ENCODE peak calls at places on chromosomes 13 and 19, in nine cellular contexts. Y is suprapubic skin, W is GM12878, D is esophagus muscularis mucosa, N is sigmoid colon, Z is transverse colon, X is stomach, K is K562, G is HepG2. E is an unnamed sample.

GRCh38 chr13:32297206-32297605 is 18.0 kb downstream of the ZAR1L start:
- DNase-seq in Y (no peak), W (no peak), D (no peak), N (no peak), Z (no peak), X (no peak), K (no peak), G (no peak), E (no peak)

GRCh38 chr13:42946927-42947326 is 45.1 kb downstream of the EPSTI1 start:
- DNase-seq in Y (no peak), W (no peak), D (no peak), N (no peak), Z (no peak), X (no peak), K (no peak), G (no peak), E (no peak)

GRCh38 chr13:31012285-31013024 is 80.0 kb downstream of the TEX26 start:
- DNase-seq in Y (no peak), W (no peak), D (no peak), N (no peak), Z (no peak), X (no peak), K (no peak), G (peak), E (no peak)

GRCh38 chr19:35716985-35717664 is 678 bp upstream of the KMT2B start:
- DNase-seq in Y (peak), W (peak), D (peak), N (peak), Z (peak), X (peak), K (peak), G (peak), E (peak)

GRCh38 chr19:14890616-14891379 is 4.9 kb upstream of the OR7A17 start:
- DNase-seq in Y (no peak), W (no peak), D (no peak), N (peak), Z (peak), X (no peak), K (peak), G (no peak), E (no peak)

GRCh38 chr13:41224113-41225110 is 30.0 kb upstream of the KBTBD7 start:
- DNase-seq in Y (no peak), W (no peak), D (no peak), N (no peak), Z (no peak), X (no peak), K (no peak), G (no peak), E (no peak)

GRCh38 chr19:16306728-16307402 is 17.8 kb upstream of the KLF2 start:
- DNase-seq in Y (no peak), W (no peak), D (no peak), N (no peak), Z (no peak), X (no peak), K (no peak), G (no peak), E (no peak)

GRCh38 chr19:5314012-5314906 is 26.4 kb downstream of the PTPRS start:
- DNase-seq in Y (no peak), W (no peak), D (no peak), N (no peak), Z (no peak), X (no peak), K (peak), G (peak), E (no peak)

GRCh38 chr13:110867380-110867779 is 47.5 kb downstream of the ANKRD10 start:
- DNase-seq in Y (no peak), W (no peak), D (no peak), N (no peak), Z (no peak), X (no peak), K (no peak), G (no peak), E (no peak)

GRCh38 chr13:41289463-41289881 is 21.6 kb upstream of the NAA16 start:
- DNase-seq in Y (no peak), W (no peak), D (no peak), N (no peak), Z (no peak), X (no peak), K (no peak), G (peak), E (no peak)

GRCh38 chr19:43751466-43752220 is 3.1 kb downstream of the SMG9 start:
- DNase-seq in Y (no peak), W (no peak), D (no peak), N (no peak), Z (no peak), X (no peak), K (no peak), G (no peak), E (no peak)

GRCh38 chr19:41604831-41605230 is 22.0 kb downstream of the CEACAM4 start:
- DNase-seq in Y (no peak), W (no peak), D (no peak), N (no peak), Z (no peak), X (no peak), K (no peak), G (no peak), E (no peak)

GRCh38 chr13:53064721-53065120 is 36.1 kb downstream of the OLFM4 start:
- DNase-seq in Y (no peak), W (no peak), D (peak), N (no peak), Z (no peak), X (no peak), K (no peak), G (no peak), E (no peak)

GRCh38 chr13:112055032-112055416 is 11.9 kb upstream of the SOX1 start:
- DNase-seq in Y (no peak), W (no peak), D (no peak), N (no peak), Z (no peak), X (no peak), K (no peak), G (no peak), E (no peak)

GRCh38 chr13:104140557-104140956 is 1074.3 kb upstream of the SLC10A2 start:
- DNase-seq in Y (no peak), W (no peak), D (no peak), N (no peak), Z (no peak), X (no peak), K (no peak), G (no peak), E (no peak)

GRCh38 chr13:95559100-95559499 is 6.6 kb downstream of the CLDN10 start:
- DNase-seq in Y (no peak), W (no peak), D (no peak), N (no peak), Z (no peak), X (no peak), K (no peak), G (no peak), E (no peak)

GRCh38 chr19:14686411-14686810 is 3.4 kb upstream of the ZNF333 start:
- DNase-seq in Y (no peak), W (no peak), D (no peak), N (no peak), Z (peak), X (no peak), K (no peak), G (peak), E (no peak)

GRCh38 chr19:30228113-30228725 is 144.0 kb upstream of the ZNF536 start:
- DNase-seq in Y (no peak), W (no peak), D (no peak), N (peak), Z (peak), X (no peak), K (no peak), G (no peak), E (no peak)

GRCh38 chr19:51564791-51565190 is 6.3 kb upstream of the ZNF175 start:
- DNase-seq in Y (no peak), W (no peak), D (no peak), N (no peak), Z (no peak), X (no peak), K (peak), G (no peak), E (no peak)

GRCh38 chr13:33676700-33677048 is 141.3 kb upstream of the RFC3 start:
- DNase-seq in Y (no peak), W (no peak), D (no peak), N (peak), Z (peak), X (peak), K (no peak), G (peak), E (no peak)

GRCh38 chr13:94483970-94484369 is 4.5 kb upstream of the DCT start:
- DNase-seq in Y (no peak), W (no peak), D (no peak), N (no peak), Z (no peak), X (no peak), K (no peak), G (no peak), E (no peak)

GRCh38 chr13:20394506-20394905 is 131.2 kb downstream of the CRYL1 start:
- DNase-seq in Y (no peak), W (no peak), D (no peak), N (no peak), Z (no peak), X (peak), K (no peak), G (no peak), E (no peak)
- TF ChIP-seq POLR2A in Y (no peak), W (no peak), D (no peak), N (no peak), Z (no peak), X (no peak), K (no peak), G (no peak), E (no peak)

GRCh38 chr13:39618546-39618945 is 15.6 kb upstream of the LHFPL6 start:
- DNase-seq in Y (no peak), W (no peak), D (no peak), N (no peak), Z (no peak), X (no peak), K (no peak), G (no peak), E (no peak)
- TF ChIP-seq POLR2AphosphoS5 in Y (no peak), W (no peak), D (no peak), N (no peak), Z (no peak), X (no peak), K (no peak), G (no peak), E (no peak)

GRCh38 chr13:65143920-65144319 is 2086.2 kb downstream of the PCDH9 start:
- DNase-seq in Y (no peak), W (no peak), D (no peak), N (no peak), Z (no peak), X (no peak), K (no peak), G (no peak), E (no peak)

GRCh38 chr13:65154661-65155447 is 2075.3 kb downstream of the PCDH9 start:
- DNase-seq in Y (no peak), W (peak), D (no peak), N (no peak), Z (no peak), X (no peak), K (no peak), G (no peak), E (no peak)

DNA sequence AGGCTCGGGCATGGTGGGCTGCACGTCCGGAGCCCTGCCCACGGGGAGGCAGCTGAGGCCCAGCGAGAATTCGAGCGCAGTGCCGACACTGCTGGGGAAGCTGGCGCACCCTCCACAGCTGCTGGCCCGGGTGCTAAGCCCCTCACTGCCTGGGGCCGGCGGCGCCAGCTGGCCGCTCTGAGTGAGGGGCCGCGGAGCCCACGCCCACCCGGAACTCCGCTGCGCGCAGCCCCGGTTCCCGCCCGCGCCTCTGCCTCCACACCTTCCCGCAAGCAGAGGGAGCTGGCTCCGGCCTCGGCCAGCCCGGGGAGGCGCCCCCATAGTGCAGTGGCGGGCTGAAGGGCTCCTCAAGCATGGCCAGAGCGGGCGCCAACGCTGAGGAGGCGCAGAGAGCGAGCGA is 2080.4 kb downstream of the PCDH9 start:
- DNase-seq in Y (no peak), W (no peak), D (no peak), N (no peak), Z (no peak), X (no peak), K (no peak), G (no peak), E (no peak)
- TF ChIP-seq EP300 in Y (no peak), W (no peak), D (no peak), N (no peak), Z (no peak), X (no peak), K (no peak), G (no peak), E (no peak)

DNA sequence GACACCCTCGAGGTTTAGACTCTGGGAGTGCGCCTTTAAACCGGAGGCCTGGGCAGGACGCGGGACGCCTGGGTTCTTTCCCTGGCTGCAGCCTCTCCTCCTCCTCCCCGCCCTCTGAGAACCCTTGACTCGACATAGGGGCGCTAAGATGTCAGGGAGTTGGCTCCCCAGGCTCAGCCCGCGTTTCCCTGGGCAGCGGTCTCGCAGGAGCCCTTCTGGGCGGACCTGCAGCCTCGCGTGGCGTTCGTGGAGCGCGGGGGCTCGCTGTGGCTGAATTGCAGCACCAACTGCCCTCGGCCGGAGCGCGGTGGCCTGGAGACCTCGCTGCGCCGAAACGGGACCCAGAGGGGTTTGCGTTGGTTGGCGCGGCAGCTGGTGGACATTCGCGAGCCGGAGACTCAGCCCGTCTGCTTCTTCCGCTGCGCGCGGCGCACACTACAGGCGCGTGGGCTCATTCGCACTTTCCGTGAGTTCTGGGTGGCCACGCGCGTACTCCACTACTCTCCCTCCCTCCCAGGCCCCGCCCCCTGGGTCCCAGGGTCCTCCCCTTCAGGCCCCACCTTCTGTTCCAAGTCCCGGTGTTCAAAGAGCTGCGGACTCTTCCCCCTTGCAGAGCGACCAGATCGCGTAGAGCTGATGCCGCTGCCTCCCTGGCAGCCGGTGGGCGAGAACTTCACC is 1.3 kb downstream of the ICAM5 start:
- DNase-seq in Y (no peak), W (no peak), D (no peak), N (no peak), Z (peak), X (peak), K (peak), G (peak), E (peak)
- TF ChIP-seq POLR2A in Y (no peak), W (peak), D (no peak), N (no peak), Z (no peak), X (no peak), K (peak), G (peak), E (no peak)

GRCh38 chr19:18850560-18851375 is 19.0 kb downstream of the UPF1 start:
- DNase-seq in Y (no peak), W (no peak), D (no peak), N (no peak), Z (no peak), X (no peak), K (no peak), G (no peak), E (peak)

GRCh38 chr19:18846862-18847515 is 15.2 kb downstream of the UPF1 start:
- DNase-seq in Y (peak), W (no peak), D (no peak), N (peak), Z (peak), X (peak), K (peak), G (peak), E (peak)

GRCh38 chr19:18847516-18848463 is 16.0 kb downstream of the UPF1 start:
- DNase-seq in Y (no peak), W (no peak), D (no peak), N (no peak), Z (no peak), X (no peak), K (no peak), G (no peak), E (no peak)

GRCh38 chr19:18849838-18850400 is 18.2 kb downstream of the UPF1 start:
- DNase-seq in Y (no peak), W (no peak), D (no peak), N (no peak), Z (no peak), X (no peak), K (no peak), G (no peak), E (no peak)

GRCh38 chr19:18848860-18849661 is 17.3 kb downstream of the UPF1 start:
- DNase-seq in Y (peak), W (no peak), D (peak), N (peak), Z (peak), X (no peak), K (no peak), G (no peak), E (peak)
- TF ChIP-seq POLR2AphosphoS5 in Y (no peak), W (no peak), D (peak), N (no peak), Z (peak), X (peak), K (no peak), G (no peak), E (peak)

GRCh38 chr19:2785244-2786000 is at the start of gene THOP1:
- DNase-seq in Y (peak), W (peak), D (peak), N (peak), Z (peak), X (peak), K (peak), G (peak), E (peak)

GRCh38 chr19:2783781-2784145 is 690 bp upstream of the SGTA start:
- DNase-seq in Y (no peak), W (no peak), D (no peak), N (no peak), Z (no peak), X (no peak), K (no peak), G (no peak), E (no peak)

GRCh38 chr19:2790194-2790556 is 4.9 kb downstream of the THOP1 start:
- DNase-seq in Y (no peak), W (no peak), D (no peak), N (no peak), Z (no peak), X (no peak), K (no peak), G (no peak), E (no peak)

GRCh38 chr19:2788237-2788636 is 2.9 kb downstream of the THOP1 start:
- DNase-seq in Y (no peak), W (no peak), D (no peak), N (no peak), Z (no peak), X (no peak), K (no peak), G (peak), E (no peak)

DNA sequence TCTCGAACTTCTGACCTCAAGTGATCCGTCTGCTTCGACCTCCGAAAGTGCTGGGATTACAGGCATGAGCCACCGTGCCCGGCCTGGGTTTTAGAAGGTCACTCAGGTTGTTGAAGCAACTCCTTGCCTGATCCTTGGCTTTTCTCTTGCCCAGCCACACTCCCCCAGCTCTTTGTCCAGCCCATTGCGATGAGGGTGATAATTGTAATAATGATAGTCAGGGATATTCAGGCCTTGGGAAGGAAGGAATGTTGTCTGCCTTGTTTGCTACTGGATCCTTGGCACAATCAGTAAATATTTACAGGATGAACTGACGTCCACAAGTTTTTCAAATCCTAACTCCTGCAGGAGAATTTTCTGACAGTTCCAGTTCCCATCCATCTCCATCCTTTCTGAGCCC is 1.8 kb downstream of the THOP1 start:
- DNase-seq in Y (no peak), W (no peak), D (no peak), N (no peak), Z (no peak), X (no peak), K (no peak), G (no peak), E (no peak)
- TF ChIP-seq EP300 in Y (no peak), W (no peak), D (no peak), N (no peak), Z (no peak), X (no peak), K (no peak), G (no peak), E (no peak)

GRCh38 chr19:1006711-1007398 is 6.6 kb downstream of the GRIN3B start:
- DNase-seq in Y (no peak), W (no peak), D (no peak), N (no peak), Z (no peak), X (no peak), K (no peak), G (no peak), E (no peak)

GRCh38 chr19:1009043-1009975 is 9.1 kb downstream of the GRIN3B start:
- DNase-seq in Y (no peak), W (no peak), D (no peak), N (no peak), Z (peak), X (no peak), K (no peak), G (no peak), E (no peak)

GRCh38 chr19:1008268-1009042 is 8.2 kb downstream of the GRIN3B start:
- DNase-seq in Y (no peak), W (no peak), D (no peak), N (no peak), Z (no peak), X (no peak), K (no peak), G (no peak), E (peak)

GRCh38 chr19:1007852-1008251 is 7.6 kb downstream of the GRIN3B start:
- DNase-seq in Y (no peak), W (no peak), D (no peak), N (no peak), Z (no peak), X (no peak), K (no peak), G (no peak), E (no peak)

GRCh38 chr19:1007399-1007745 is 7.2 kb downstream of the GRIN3B start:
- DNase-seq in Y (no peak), W (no peak), D (no peak), N (no peak), Z (no peak), X (no peak), K (no peak), G (no peak), E (no peak)
- TF ChIP-seq POLR2A in Y (no peak), W (peak), D (no peak), N (no peak), Z (no peak), X (no peak), K (no peak), G (no peak), E (no peak)

GRCh38 chr19:11164278-11164677 is 8.7 kb upstream of the SPC24 start:
- DNase-seq in Y (no peak), W (no peak), D (no peak), N (no peak), Z (no peak), X (no peak), K (no peak), G (no peak), E (no peak)

GRCh38 chr19:11168568-11168967 is 13.0 kb upstream of the SPC24 start:
- DNase-seq in Y (no peak), W (no peak), D (no peak), N (no peak), Z (no peak), X (no peak), K (no peak), G (no peak), E (no peak)

GRCh38 chr19:11165486-11166030 is 10.0 kb upstream of the SPC24 start:
- DNase-seq in Y (no peak), W (no peak), D (no peak), N (peak), Z (no peak), X (no peak), K (no peak), G (no peak), E (no peak)

GRCh38 chr19:11166281-11167142 is 10.9 kb upstream of the SPC24 start:
- DNase-seq in Y (no peak), W (no peak), D (no peak), N (peak), Z (no peak), X (no peak), K (no peak), G (no peak), E (no peak)

DNA sequence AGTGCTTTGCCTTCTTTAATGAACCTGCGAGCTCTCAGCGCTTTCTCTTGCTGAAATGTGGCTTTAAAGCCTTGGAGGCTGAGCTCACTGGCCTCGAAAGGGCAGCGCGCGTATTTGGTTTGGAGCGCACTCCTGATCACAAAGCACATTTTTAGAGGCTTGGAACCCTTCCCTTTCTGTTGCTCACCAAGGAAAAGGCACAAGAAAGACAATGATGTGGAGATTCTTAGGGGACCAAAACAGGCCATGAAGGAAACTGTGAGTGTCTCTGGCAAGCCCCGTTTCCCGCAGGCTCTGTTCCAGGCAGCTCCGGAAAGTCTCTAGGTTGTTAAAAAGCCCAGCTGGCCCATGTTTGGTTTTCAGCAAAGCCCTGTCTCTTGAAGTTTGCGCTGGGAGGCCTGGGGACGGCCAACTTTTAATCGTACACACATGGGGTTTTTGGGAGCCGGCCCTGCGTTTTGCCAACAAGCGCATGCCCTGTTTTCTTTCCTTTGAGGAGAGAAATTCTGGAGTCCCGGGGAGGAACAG is 9.4 kb upstream of the SPC24 start:
- DNase-seq in Y (peak), W (no peak), D (peak), N (peak), Z (peak), X (peak), K (no peak), G (no peak), E (no peak)
- TF ChIP-seq POLR2AphosphoS5 in Y (no peak), W (no peak), D (peak), N (peak), Z (peak), X (peak), K (no peak), G (no peak), E (peak)

E was measured in upper lobe of left lung.